ENCODE peak calls at places on chromosome 11, in five cellular contexts. Z, O, Y, B and Q are unnamed samples.

GRCh38 chr11:34379081-34379480 is 21.3 kb upstream of the ABTB2 start:
- DNase-seq in Z (no peak), O (no peak), Y (no peak), B (no peak), Q (no peak)

GRCh38 chr11:94809251-94809650 is 41.1 kb downstream of the AMOTL1 start:
- DNase-seq in Z (no peak), O (no peak), Y (no peak), B (no peak), Q (no peak)

GRCh38 chr11:2929511-2929879 is 275 bp upstream of the PHLDA2 start:
- DNase-seq in Z (no peak), O (no peak), Y (no peak), B (no peak), Q (no peak)

GRCh38 chr11:120746395-120746794 is 234.8 kb downstream of the GRIK4 start:
- DNase-seq in Z (no peak), O (no peak), Y (no peak), B (no peak), Q (no peak)

GRCh38 chr11:9601041-9601875 is 27.8 kb downstream of the WEE1 start:
- DNase-seq in Z (peak; percentile 52), O (no peak), Y (peak; percentile 70), B (peak; percentile 95), Q (no peak)

GRCh38 chr11:114088836-114089235 is 29.3 kb downstream of the ZBTB16 start:
- DNase-seq in Z (no peak), O (no peak), Y (no peak), B (no peak), Q (no peak)

GRCh38 chr11:103547009-103547408 is 437.8 kb downstream of the DYNC2H1 start:
- DNase-seq in Z (no peak), O (no peak), Y (no peak), B (no peak), Q (no peak)

GRCh38 chr11:95831198-95831883 is 41.0 kb downstream of the CEP57 start:
- DNase-seq in Z (no peak), O (no peak), Y (no peak), B (no peak), Q (no peak)

GRCh38 chr11:79237676-79238075 is 203.2 kb downstream of the TENM4 start:
- DNase-seq in Z (no peak), O (no peak), Y (no peak), B (no peak), Q (no peak)

GRCh38 chr11:720642-721346 is 14.8 kb downstream of the EPS8L2 start:
- DNase-seq in Z (peak; percentile 86), O (no peak), Y (no peak), B (no peak), Q (no peak)

GRCh38 chr11:122523841-122524531 is 131.5 kb upstream of the UBASH3B start:
- DNase-seq in Z (peak; percentile 45), O (no peak), Y (no peak), B (no peak), Q (no peak)

GRCh38 chr11:120569903-120570302 is 58.4 kb downstream of the GRIK4 start:
- DNase-seq in Z (no peak), O (peak; percentile 7), Y (no peak), B (no peak), Q (no peak)

GRCh38 chr11:94521684-94522083 is 9.4 kb downstream of the C11orf97 start:
- DNase-seq in Z (no peak), O (peak; percentile 16), Y (no peak), B (no peak), Q (peak; percentile 30)

GRCh38 chr11:128848815-128849455 is 18.2 kb downstream of the KCNJ1 start:
- DNase-seq in Z (peak; percentile 97), O (peak; percentile 14), Y (peak; percentile 56), B (no peak), Q (peak; percentile 85)

GRCh38 chr11:109121173-109121938 is 300.6 kb upstream of the C11orf87 start:
- DNase-seq in Z (no peak), O (no peak), Y (no peak), B (no peak), Q (no peak)

GRCh38 chr11:121446752-121447156 is 5.4 kb upstream of the SORL1 start:
- DNase-seq in Z (no peak), O (peak; percentile 27), Y (no peak), B (no peak), Q (no peak)

GRCh38 chr11:2534957-2535672 is 90.3 kb downstream of the KCNQ1 start:
- DNase-seq in Z (no peak), O (no peak), Y (no peak), B (no peak), Q (no peak)

GRCh38 chr11:34308821-34309585 is 48.8 kb downstream of the ABTB2 start:
- DNase-seq in Z (no peak), O (peak; percentile 86), Y (no peak), B (no peak), Q (no peak)

GRCh38 chr11:71186861-71187260 is 65.5 kb downstream of the SHANK2 start:
- DNase-seq in Z (no peak), O (no peak), Y (no peak), B (no peak), Q (no peak)

GRCh38 chr11:35641206-35641885 is 21.2 kb upstream of the TRIM44 start:
- DNase-seq in Z (no peak), O (no peak), Y (no peak), B (no peak), Q (no peak)

GRCh38 chr11:288328-289144 is at the start of gene PGGHG:
- DNase-seq in Z (peak; percentile 75), O (no peak), Y (no peak), B (no peak), Q (peak; percentile 88)

GRCh38 chr11:9577032-9577431 is 3.6 kb downstream of the WEE1 start:
- DNase-seq in Z (no peak), O (no peak), Y (no peak), B (no peak), Q (no peak)

GRCh38 chr11:1693327-1694063 is 3.5 kb upstream of the KRTAP5-6 start:
- DNase-seq in Z (peak; percentile 95), O (peak; percentile 50), Y (peak; percentile 66), B (no peak), Q (peak; percentile 94)

GRCh38 chr11:83025267-83025704 is 46.4 kb downstream of the RAB30 start:
- DNase-seq in Z (no peak), O (peak; percentile 55), Y (peak; percentile 47), B (no peak), Q (no peak)

GRCh38 chr11:33437529-33437928 is 180.3 kb downstream of the HIPK3 start:
- DNase-seq in Z (no peak), O (peak; percentile 47), Y (no peak), B (no peak), Q (no peak)

GRCh38 chr11:850777-851762 is 8.4 kb downstream of the TSPAN4 start:
- DNase-seq in Z (peak; percentile 76), O (no peak), Y (no peak), B (no peak), Q (no peak)

GRCh38 chr11:70470127-70470526 is 71.8 kb downstream of the CTTN start:
- DNase-seq in Z (no peak), O (no peak), Y (no peak), B (peak; percentile 61), Q (no peak)

GRCh38 chr11:13883042-13883441 is 79.5 kb upstream of the SPON1 start:
- DNase-seq in Z (no peak), O (no peak), Y (no peak), B (no peak), Q (no peak)

GRCh38 chr11:12784445-12784844 is 110.2 kb downstream of the TEAD1 start:
- DNase-seq in Z (no peak), O (no peak), Y (no peak), B (no peak), Q (no peak)

GRCh38 chr11:78228467-78228866 is 39.7 kb downstream of the USP35 start:
- DNase-seq in Z (no peak), O (peak; percentile 65), Y (peak; percentile 27), B (peak; percentile 51), Q (peak; percentile 45)

GRCh38 chr11:128164090-128164741 is 423.1 kb downstream of the ETS1 start:
- DNase-seq in Z (no peak), O (no peak), Y (no peak), B (no peak), Q (no peak)

GRCh38 chr11:26931248-26931631 is 62.7 kb upstream of the FIBIN start:
- DNase-seq in Z (no peak), O (no peak), Y (no peak), B (no peak), Q (no peak)

GRCh38 chr11:27404427-27404826 is 41.4 kb upstream of the CCDC34 start:
- DNase-seq in Z (no peak), O (no peak), Y (no peak), B (no peak), Q (no peak)

GRCh38 chr11:104830080-104830479 is 68.2 kb downstream of the CASP12 start:
- DNase-seq in Z (no peak), O (no peak), Y (no peak), B (no peak), Q (no peak)

GRCh38 chr11:42170601-42171000 is 711.1 kb upstream of the LRRC4C start:
- DNase-seq in Z (no peak), O (no peak), Y (no peak), B (no peak), Q (no peak)

DNA sequence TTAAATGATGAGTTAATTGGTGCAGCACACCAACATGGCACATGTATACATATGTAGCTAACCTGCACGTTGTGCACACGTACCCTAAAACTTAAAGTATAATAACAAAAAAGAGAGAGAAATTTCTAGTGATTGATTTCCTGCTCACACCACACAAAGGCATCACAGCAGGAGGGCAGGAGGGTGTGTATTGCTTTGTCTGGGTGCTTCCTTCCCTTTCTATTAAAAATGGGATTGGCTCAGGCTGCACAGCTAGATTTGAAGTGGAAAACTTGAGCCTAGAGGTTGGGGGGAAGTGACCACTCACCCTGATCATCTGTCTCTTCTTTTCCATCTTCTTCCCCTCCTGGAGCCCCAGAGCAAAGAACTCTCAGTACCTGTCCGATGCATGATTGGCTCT is 944 bp upstream of the SCGB1D2 start:
- DNase-seq in Z (no peak), O (no peak), Y (no peak), B (no peak), Q (no peak)
- TF ChIP-seq SUZ12 in Z (no peak), O (no peak), Y (no peak), B (no peak), Q (no peak)

GRCh38 chr11:125224391-125225015 is 60.0 kb downstream of the PKNOX2 start:
- DNase-seq in Z (no peak), O (peak; percentile 9), Y (no peak), B (no peak), Q (peak; percentile 50)
- TF ChIP-seq SUZ12 in Z (no peak), O (no peak), Y (no peak), B (no peak), Q (no peak)

GRCh38 chr11:132423266-132423665 is 1052.9 kb downstream of the NTM start:
- DNase-seq in Z (no peak), O (no peak), Y (no peak), B (no peak), Q (no peak)
- TF ChIP-seq SUZ12 in Z (no peak), O (no peak), Y (no peak), B (no peak), Q (no peak)

GRCh38 chr11:117936973-117937372 is 7.8 kb upstream of the TMPRSS13 start:
- DNase-seq in Z (no peak), O (no peak), Y (no peak), B (no peak), Q (no peak)
- TF ChIP-seq SUZ12 in Z (no peak), O (no peak), Y (no peak), B (no peak), Q (no peak)

GRCh38 chr11:44270403-44271192 is 39.3 kb downstream of the ALX4 start:
- DNase-seq in Z (no peak), O (no peak), Y (no peak), B (no peak), Q (no peak)
- TF ChIP-seq SUZ12 in Z (no peak), O (no peak), Y (no peak), B (no peak), Q (no peak)